ENCODE peak calls at places on chromosomes 2 and 18, in four cellular contexts. One of them, this sample, is unnamed.
A peak's percentile ranks its signal among the peaks of the same experiment; 100 is the strongest.

GRCh38 chr2:187890690-187891089 is 336.5 kb upstream of the TFPI start:
- DNase-seq in K562: no peak
- DNase-seq in mammary epithelial cell: peak; percentile 3
- DNase-seq in IMR-90: no peak
- DNase-seq in this sample: no peak

GRCh38 chr18:48153641-48154481 is 223.4 kb upstream of the SMAD2 start:
- DNase-seq in K562: no peak
- DNase-seq in mammary epithelial cell: peak; percentile 55
- DNase-seq in IMR-90: no peak
- DNase-seq in this sample: peak; percentile 68

GRCh38 chr2:85053802-85054201 is 79.4 kb upstream of the TCF7L1 start:
- DNase-seq in mammary epithelial cell: peak; percentile 81
- DNase-seq in IMR-90: peak; percentile 54
- DNase-seq in K562: peak; percentile 50
- DNase-seq in this sample: peak; percentile 62

GRCh38 chr2:144886847-144887246 is 366.9 kb upstream of the ZEB2 start:
- DNase-seq in mammary epithelial cell: no peak
- DNase-seq in IMR-90: no peak
- DNase-seq in K562: no peak
- DNase-seq in this sample: peak; percentile 30

GRCh38 chr2:109306190-109306589 is 177.2 kb downstream of the SH3RF3 start:
- DNase-seq in IMR-90: no peak
- DNase-seq in mammary epithelial cell: no peak
- DNase-seq in K562: no peak
- DNase-seq in this sample: no peak

GRCh38 chr2:241011296-241011600 is 12.8 kb downstream of the SNED1 start:
- DNase-seq in K562: no peak
- DNase-seq in mammary epithelial cell: no peak
- DNase-seq in IMR-90: no peak
- DNase-seq in this sample: no peak

GRCh38 chr2:151297882-151298281 is 8.4 kb upstream of the NMI start:
- DNase-seq in IMR-90: peak; percentile 11
- DNase-seq in K562: no peak
- DNase-seq in mammary epithelial cell: no peak
- DNase-seq in this sample: no peak

GRCh38 chr2:57877811-57878572 is 168.6 kb upstream of the VRK2 start:
- DNase-seq in K562: no peak
- DNase-seq in IMR-90: no peak
- DNase-seq in mammary epithelial cell: no peak
- DNase-seq in this sample: no peak

GRCh38 chr2:26067980-26068507 is 34.2 kb downstream of the RAB10 start:
- DNase-seq in IMR-90: no peak
- DNase-seq in mammary epithelial cell: no peak
- DNase-seq in K562: no peak
- DNase-seq in this sample: no peak

GRCh38 chr2:223549215-223549614 is 52.9 kb downstream of the SCG2 start:
- DNase-seq in IMR-90: peak; percentile 95
- DNase-seq in mammary epithelial cell: peak; percentile 97
- DNase-seq in K562: no peak
- DNase-seq in this sample: peak; percentile 99

GRCh38 chr2:181738074-181738473 is 57.8 kb upstream of the NEUROD1 start:
- DNase-seq in mammary epithelial cell: no peak
- DNase-seq in K562: peak; percentile 11
- DNase-seq in IMR-90: peak; percentile 28
- DNase-seq in this sample: no peak

GRCh38 chr2:18425186-18425585 is 135.3 kb downstream of the RDH14 start:
- DNase-seq in mammary epithelial cell: no peak
- DNase-seq in IMR-90: no peak
- DNase-seq in K562: no peak
- DNase-seq in this sample: no peak

GRCh38 chr2:8923173-8923572 is 80.3 kb downstream of the MBOAT2 start:
- DNase-seq in K562: peak; percentile 59
- DNase-seq in IMR-90: no peak
- DNase-seq in mammary epithelial cell: peak; percentile 15
- DNase-seq in this sample: no peak

GRCh38 chr2:33859791-33860461 is 260.8 kb upstream of the FAM98A start:
- DNase-seq in mammary epithelial cell: no peak
- DNase-seq in K562: no peak
- DNase-seq in IMR-90: no peak
- DNase-seq in this sample: peak; percentile 3

GRCh38 chr2:96291751-96292150 is 13.6 kb downstream of the SNRNP200 start:
- DNase-seq in IMR-90: no peak
- DNase-seq in mammary epithelial cell: no peak
- DNase-seq in K562: no peak
- DNase-seq in this sample: no peak

GRCh38 chr2:186887107-186888090 is 38.4 kb upstream of the ZSWIM2 start:
- DNase-seq in K562: peak; percentile 34
- DNase-seq in mammary epithelial cell: no peak
- DNase-seq in IMR-90: no peak
- DNase-seq in this sample: no peak

GRCh38 chr2:186486651-186487647 is 889 bp downstream of the ZC3H15 start:
- DNase-seq in K562: no peak
- DNase-seq in IMR-90: peak; percentile 17
- DNase-seq in mammary epithelial cell: peak; percentile 12
- DNase-seq in this sample: peak; percentile 16

GRCh38 chr2:60513996-60514395 is 39.5 kb downstream of the BCL11A start:
- DNase-seq in mammary epithelial cell: no peak
- DNase-seq in IMR-90: no peak
- DNase-seq in K562: no peak
- DNase-seq in this sample: no peak

GRCh38 chr2:217114117-217114516 is 254.3 kb upstream of the TNP1 start:
- DNase-seq in mammary epithelial cell: no peak
- DNase-seq in K562: no peak
- DNase-seq in IMR-90: no peak
- DNase-seq in this sample: no peak

GRCh38 chr2:237702439-237703397 is 75.3 kb downstream of the LRRFIP1 start:
- DNase-seq in IMR-90: peak; percentile 75
- DNase-seq in K562: peak; percentile 51
- DNase-seq in mammary epithelial cell: peak; percentile 46
- DNase-seq in this sample: peak; percentile 85

GRCh38 chr2:174763793-174764179 is 486 bp downstream of the CHRNA1 start:
- DNase-seq in IMR-90: no peak
- DNase-seq in K562: no peak
- DNase-seq in mammary epithelial cell: no peak
- DNase-seq in this sample: no peak

GRCh38 chr2:227703280-227703732 is 14.5 kb downstream of the SLC19A3 start:
- DNase-seq in mammary epithelial cell: peak; percentile 61
- DNase-seq in K562: no peak
- DNase-seq in IMR-90: peak; percentile 7
- DNase-seq in this sample: peak; percentile 8

GRCh38 chr2:54709341-54709809 is 14.1 kb upstream of the EML6 start:
- DNase-seq in K562: no peak
- DNase-seq in mammary epithelial cell: no peak
- DNase-seq in IMR-90: no peak
- DNase-seq in this sample: no peak

GRCh38 chr18:10946058-10946457 is 203.3 kb downstream of the PIEZO2 start:
- DNase-seq in K562: no peak
- DNase-seq in mammary epithelial cell: no peak
- DNase-seq in IMR-90: no peak
- DNase-seq in this sample: no peak

GRCh38 chr2:236516708-236517107 is 52.9 kb upstream of the ACKR3 start:
- DNase-seq in IMR-90: no peak
- DNase-seq in mammary epithelial cell: no peak
- DNase-seq in K562: no peak
- DNase-seq in this sample: no peak

GRCh38 chr2:61898810-61899209 is 6.7 kb upstream of the COMMD1 start:
- DNase-seq in K562: no peak
- DNase-seq in mammary epithelial cell: no peak
- DNase-seq in IMR-90: peak; percentile 31
- DNase-seq in this sample: no peak

GRCh38 chr2:239609162-239609561 is 208.3 kb upstream of the HDAC4 start:
- DNase-seq in mammary epithelial cell: no peak
- DNase-seq in IMR-90: no peak
- DNase-seq in K562: no peak
- DNase-seq in this sample: no peak

DNA sequence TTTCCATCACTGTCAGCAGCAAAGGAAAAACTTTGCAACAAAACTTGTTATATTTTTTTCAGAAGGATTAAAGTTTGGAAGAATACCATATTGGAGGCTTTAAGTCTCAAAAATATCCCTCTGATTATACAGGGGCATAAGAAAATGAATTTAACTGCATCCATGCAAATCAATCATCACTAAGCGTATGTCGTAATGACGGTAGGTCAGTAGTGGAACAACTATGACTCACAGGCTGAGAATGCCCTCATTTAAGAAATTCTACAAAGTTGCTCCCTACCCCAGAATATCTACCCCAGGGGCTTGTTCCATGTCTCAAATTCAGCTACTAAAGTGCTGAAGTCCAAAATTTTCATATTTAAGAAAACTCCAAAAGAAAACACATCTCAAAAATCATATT is 12.5 kb upstream of the NAB1 start:
- DNase-seq in K562: no peak
- DNase-seq in mammary epithelial cell: peak; percentile 58
- DNase-seq in IMR-90: peak; percentile 75
- DNase-seq in this sample: peak; percentile 86
- H3K9ac ChIP-seq in K562: no peak overlapping the region
- H3K9ac ChIP-seq in mammary epithelial cell: no peak overlapping the region
- H3K9ac ChIP-seq in IMR-90: no peak overlapping the region
- H3K9ac ChIP-seq in this sample: no peak overlapping the region

GRCh38 chr2:45672138-45672537 is 20.7 kb downstream of the PRKCE start:
- DNase-seq in K562: no peak
- DNase-seq in IMR-90: no peak
- DNase-seq in mammary epithelial cell: no peak
- DNase-seq in this sample: no peak

GRCh38 chr2:45676088-45676487 is 24.6 kb downstream of the PRKCE start:
- DNase-seq in K562: no peak
- DNase-seq in IMR-90: no peak
- DNase-seq in mammary epithelial cell: no peak
- DNase-seq in this sample: no peak

GRCh38 chr2:45670646-45671045 is 19.2 kb downstream of the PRKCE start:
- DNase-seq in K562: no peak
- DNase-seq in mammary epithelial cell: no peak
- DNase-seq in IMR-90: no peak
- DNase-seq in this sample: no peak

GRCh38 chr2:45675130-45675812 is 23.8 kb downstream of the PRKCE start:
- DNase-seq in mammary epithelial cell: peak; percentile 84
- DNase-seq in K562: no peak
- DNase-seq in IMR-90: no peak
- DNase-seq in this sample: no peak

DNA sequence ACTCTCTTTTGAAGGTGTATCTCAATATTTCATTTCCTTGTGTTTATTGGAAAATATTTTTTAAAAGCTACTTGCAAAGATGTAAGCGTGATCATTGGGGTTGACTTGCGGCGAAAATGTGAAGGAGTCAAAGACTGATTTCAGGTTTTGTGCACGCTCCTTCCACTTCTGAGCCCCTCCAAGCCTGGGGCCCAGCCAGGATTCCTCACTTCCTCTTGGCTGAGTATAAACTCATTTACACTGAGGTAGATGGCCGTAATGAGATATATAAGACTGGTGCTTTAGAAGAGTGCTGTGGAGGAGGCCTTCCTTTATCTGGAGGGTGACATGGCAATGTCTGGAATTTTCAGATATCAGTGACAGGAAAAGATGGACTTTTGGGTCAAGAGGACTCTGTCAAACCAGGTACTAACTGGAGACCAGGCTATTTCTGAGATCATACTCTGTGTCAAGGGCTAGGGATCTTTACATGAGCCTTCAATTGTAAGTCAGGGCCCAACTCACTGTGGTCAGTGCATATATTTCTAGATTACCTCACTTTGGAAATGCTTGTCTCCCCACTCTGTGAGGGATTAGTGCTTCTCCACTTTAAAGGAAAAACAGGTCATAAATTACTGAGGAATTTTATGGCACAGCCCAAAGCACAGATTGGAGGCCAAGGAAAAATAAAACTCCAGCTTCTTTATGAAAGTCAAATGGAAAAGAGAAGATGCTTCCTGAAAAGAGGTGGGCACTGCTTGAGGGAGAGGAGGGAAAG is 22.7 kb downstream of the PRKCE start:
- DNase-seq in K562: no peak
- DNase-seq in mammary epithelial cell: no peak
- DNase-seq in IMR-90: peak; percentile 42
- DNase-seq in this sample: peak; percentile 18
- H3K9ac ChIP-seq in K562: no peak overlapping the region
- H3K9ac ChIP-seq in mammary epithelial cell: no peak overlapping the region
- H3K9ac ChIP-seq in IMR-90: no peak overlapping the region
- H3K9ac ChIP-seq in this sample: no peak overlapping the region

DNA sequence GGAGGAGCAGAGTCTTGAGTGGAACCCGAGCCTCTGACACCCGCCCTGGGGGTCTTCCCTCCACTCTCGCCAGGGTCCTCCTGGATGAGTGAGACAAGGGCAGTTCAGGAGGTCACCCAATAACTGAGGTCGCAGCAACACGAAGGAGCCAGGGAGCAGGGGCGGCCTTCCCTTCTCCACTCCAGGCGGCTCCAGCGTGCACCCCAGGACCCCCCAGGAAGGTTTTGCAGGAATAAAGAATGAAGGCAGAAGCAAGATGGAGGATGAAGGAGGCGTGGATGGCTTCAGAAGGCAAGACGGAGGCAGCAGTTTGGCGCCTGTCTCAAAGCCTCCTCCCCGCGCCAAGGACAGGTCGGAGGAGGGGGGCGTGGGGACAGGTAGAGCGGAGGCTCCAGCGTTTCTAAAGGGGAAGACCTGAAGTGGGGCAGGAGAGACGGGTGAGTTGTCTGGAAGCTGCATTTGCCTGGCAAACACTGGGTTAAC is 579 bp upstream of the ITM2C start:
- DNase-seq in IMR-90: no peak
- DNase-seq in K562: no peak
- DNase-seq in mammary epithelial cell: no peak
- DNase-seq in this sample: no peak
- H3K9ac ChIP-seq in IMR-90: peak overlapping the region; percentile 85
- H3K9ac ChIP-seq in K562: peak overlapping the region; percentile 12
- H3K9ac ChIP-seq in mammary epithelial cell: no peak overlapping the region
- H3K9ac ChIP-seq in this sample: peak overlapping the region; percentile 57

DNA sequence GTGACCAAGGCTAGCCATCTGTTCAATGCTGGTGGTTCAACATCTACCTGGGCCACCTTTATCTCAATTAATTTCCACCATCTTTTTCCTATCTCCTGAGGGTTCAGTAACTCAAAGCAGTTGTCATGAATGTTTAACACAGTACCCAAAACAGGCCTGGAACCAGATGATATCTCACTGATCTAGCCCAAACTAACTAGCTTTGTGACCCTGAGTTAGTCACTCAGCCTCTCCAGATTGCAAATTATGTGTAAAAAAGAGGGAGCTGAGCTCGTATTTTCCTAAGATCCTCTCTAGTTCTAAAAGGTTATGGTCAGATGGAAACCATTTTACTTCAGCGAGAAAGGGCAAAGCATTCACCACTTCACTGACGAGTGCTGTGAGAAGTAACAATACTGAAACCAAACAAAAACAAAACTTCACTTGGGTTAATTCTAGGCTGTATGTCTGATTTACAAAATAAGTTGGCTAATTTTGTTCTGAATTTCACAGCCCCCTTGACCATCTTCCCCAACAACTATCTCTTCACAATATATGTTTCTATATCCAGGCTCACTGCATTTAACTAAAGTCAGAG is 14.8 kb downstream of the SPRED2 start:
- DNase-seq in K562: no peak
- DNase-seq in mammary epithelial cell: no peak
- DNase-seq in IMR-90: no peak
- DNase-seq in this sample: no peak
- H3K9ac ChIP-seq in K562: no peak overlapping the region
- H3K9ac ChIP-seq in mammary epithelial cell: no peak overlapping the region
- H3K9ac ChIP-seq in IMR-90: no peak overlapping the region
- H3K9ac ChIP-seq in this sample: no peak overlapping the region

GRCh38 chr18:34493099-34493544 is 217.0 kb upstream of the DTNA start:
- DNase-seq in mammary epithelial cell: peak; percentile 86
- DNase-seq in IMR-90: peak; percentile 58
- DNase-seq in K562: no peak
- DNase-seq in this sample: peak; percentile 82
- H3K9ac ChIP-seq in mammary epithelial cell: no peak overlapping the region
- H3K9ac ChIP-seq in IMR-90: no peak overlapping the region
- H3K9ac ChIP-seq in K562: no peak overlapping the region
- H3K9ac ChIP-seq in this sample: peak overlapping the region; percentile 77

GRCh38 chr2:88658890-88659881 is 31.9 kb upstream of the EIF2AK3 start:
- DNase-seq in mammary epithelial cell: no peak
- DNase-seq in IMR-90: peak; percentile 71
- DNase-seq in K562: peak; percentile 39
- DNase-seq in this sample: peak; percentile 61
- H3K9ac ChIP-seq in mammary epithelial cell: no peak overlapping the region
- H3K9ac ChIP-seq in IMR-90: peak overlapping the region; percentile 43
- H3K9ac ChIP-seq in K562: peak overlapping the region; percentile 47
- H3K9ac ChIP-seq in this sample: peak overlapping the region; percentile 29